ENCODE peak calls at places on chromosome X, in seven cellular contexts. One of them, this sample, is unnamed.
A peak's percentile ranks its signal among the peaks of the same experiment; 100 is the strongest.

GRCh38 chrX:56232221-56233082 is at the start of gene KLF8:
- DNase-seq in pancreas: peak; percentile 66
- DNase-seq in GM20000: peak; percentile 69
- DNase-seq in fibroblast of mammary gland: peak; percentile 15
- DNase-seq in HFFc6: no peak
- DNase-seq in AG09319: no peak
- DNase-seq in IMR-90: no peak
- DNase-seq in this sample: peak; percentile 13

GRCh38 chrX:86910602-86911311 is 606.8 kb upstream of the KLHL4 start:
- DNase-seq in pancreas: no peak
- DNase-seq in GM20000: no peak
- DNase-seq in fibroblast of mammary gland: no peak
- DNase-seq in HFFc6: no peak
- DNase-seq in AG09319: no peak
- DNase-seq in IMR-90: no peak
- DNase-seq in this sample: no peak

GRCh38 chrX:126770179-126770578 is 49.4 kb upstream of the PRR32 start:
- DNase-seq in pancreas: no peak
- DNase-seq in GM20000: peak; percentile 4
- DNase-seq in fibroblast of mammary gland: peak; percentile 2
- DNase-seq in HFFc6: no peak
- DNase-seq in AG09319: no peak
- DNase-seq in IMR-90: no peak
- DNase-seq in this sample: peak; percentile 17

GRCh38 chrX:41917517-41917916 is 5.8 kb downstream of the CASK start:
- DNase-seq in pancreas: no peak
- DNase-seq in GM20000: no peak
- DNase-seq in fibroblast of mammary gland: no peak
- DNase-seq in HFFc6: no peak
- DNase-seq in AG09319: no peak
- DNase-seq in IMR-90: no peak
- DNase-seq in this sample: no peak

GRCh38 chrX:9622128-9622527 is 143.5 kb downstream of the GPR143 start:
- DNase-seq in pancreas: no peak
- DNase-seq in GM20000: no peak
- DNase-seq in fibroblast of mammary gland: no peak
- DNase-seq in HFFc6: no peak
- DNase-seq in AG09319: no peak
- DNase-seq in IMR-90: no peak
- DNase-seq in this sample: no peak

GRCh38 chrX:115960440-115961084 is 210.0 kb upstream of the AGTR2 start:
- DNase-seq in pancreas: no peak
- DNase-seq in GM20000: no peak
- DNase-seq in fibroblast of mammary gland: no peak
- DNase-seq in HFFc6: no peak
- DNase-seq in AG09319: no peak
- DNase-seq in IMR-90: no peak
- DNase-seq in this sample: no peak

GRCh38 chrX:8748855-8749254 is 16.9 kb upstream of the ANOS1 start:
- DNase-seq in pancreas: no peak
- DNase-seq in GM20000: peak; percentile 24
- DNase-seq in fibroblast of mammary gland: peak; percentile 56
- DNase-seq in HFFc6: no peak
- DNase-seq in AG09319: no peak
- DNase-seq in IMR-90: peak; percentile 43
- DNase-seq in this sample: peak; percentile 10

GRCh38 chrX:142483965-142484364 is 278.9 kb upstream of the MAGEC2 start:
- DNase-seq in pancreas: no peak
- DNase-seq in GM20000: no peak
- DNase-seq in fibroblast of mammary gland: no peak
- DNase-seq in HFFc6: no peak
- DNase-seq in AG09319: no peak
- DNase-seq in IMR-90: no peak
- DNase-seq in this sample: no peak

GRCh38 chrX:101206471-101206870 is 13.1 kb upstream of the DRP2 start:
- DNase-seq in pancreas: no peak
- DNase-seq in GM20000: peak; percentile 26
- DNase-seq in fibroblast of mammary gland: peak; percentile 64
- DNase-seq in HFFc6: peak; percentile 20
- DNase-seq in AG09319: no peak
- DNase-seq in IMR-90: peak; percentile 58
- DNase-seq in this sample: no peak

GRCh38 chrX:37476571-37477188 is 94.8 kb upstream of the LANCL3 start:
- DNase-seq in pancreas: no peak
- DNase-seq in GM20000: no peak
- DNase-seq in fibroblast of mammary gland: no peak
- DNase-seq in HFFc6: no peak
- DNase-seq in AG09319: no peak
- DNase-seq in IMR-90: no peak
- DNase-seq in this sample: no peak

GRCh38 chrX:97691901-97692455 is 808.3 kb downstream of the RPA4 start:
- DNase-seq in pancreas: no peak
- DNase-seq in GM20000: no peak
- DNase-seq in fibroblast of mammary gland: no peak
- DNase-seq in HFFc6: no peak
- DNase-seq in AG09319: no peak
- DNase-seq in IMR-90: no peak
- DNase-seq in this sample: no peak

GRCh38 chrX:15869695-15870094 is 15.1 kb upstream of the AP1S2 start:
- DNase-seq in pancreas: no peak
- DNase-seq in GM20000: no peak
- DNase-seq in fibroblast of mammary gland: no peak
- DNase-seq in HFFc6: no peak
- DNase-seq in AG09319: no peak
- DNase-seq in IMR-90: no peak
- DNase-seq in this sample: no peak

GRCh38 chrX:9257718-9258117 is 207.1 kb upstream of the TBL1X start:
- DNase-seq in pancreas: no peak
- DNase-seq in GM20000: no peak
- DNase-seq in fibroblast of mammary gland: no peak
- DNase-seq in HFFc6: no peak
- DNase-seq in AG09319: no peak
- DNase-seq in IMR-90: no peak
- DNase-seq in this sample: no peak

GRCh38 chrX:148498067-148498466 is 2.4 kb upstream of the AFF2 start:
- DNase-seq in pancreas: no peak
- DNase-seq in GM20000: no peak
- DNase-seq in fibroblast of mammary gland: no peak
- DNase-seq in HFFc6: no peak
- DNase-seq in AG09319: no peak
- DNase-seq in IMR-90: no peak
- DNase-seq in this sample: no peak

GRCh38 chrX:14528629-14529287 is 578 bp upstream of the GLRA2 start:
- DNase-seq in pancreas: peak; percentile 71
- DNase-seq in GM20000: peak; percentile 12
- DNase-seq in fibroblast of mammary gland: peak; percentile 57
- DNase-seq in HFFc6: peak; percentile 42
- DNase-seq in AG09319: no peak
- DNase-seq in IMR-90: peak; percentile 5
- DNase-seq in this sample: peak; percentile 77

GRCh38 chrX:53048169-53049126 is at the start of gene GPR173:
- DNase-seq in pancreas: no peak
- DNase-seq in GM20000: no peak
- DNase-seq in fibroblast of mammary gland: peak; percentile 67
- DNase-seq in HFFc6: peak; percentile 26
- DNase-seq in AG09319: peak; percentile 41
- DNase-seq in IMR-90: peak; percentile 66
- DNase-seq in this sample: peak; percentile 15

DNA sequence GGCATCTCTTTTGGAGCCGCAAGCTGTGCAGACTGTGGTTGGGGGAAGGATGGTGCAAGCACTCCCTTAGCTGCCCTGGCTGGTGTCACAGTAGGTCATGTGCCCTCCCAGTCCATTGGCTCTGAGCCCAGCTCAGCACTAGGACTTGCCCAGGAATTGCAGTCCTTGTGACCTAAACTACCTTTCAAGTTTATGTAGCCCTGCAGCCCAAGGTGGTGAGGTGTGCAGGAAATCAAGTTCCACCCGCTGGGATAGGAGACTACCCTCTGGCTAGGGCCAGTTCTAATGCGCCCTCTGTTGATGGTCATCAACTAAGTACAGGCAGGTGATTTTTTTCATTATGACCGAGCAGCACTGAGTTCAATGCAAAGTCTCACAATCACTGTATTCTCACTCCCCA is 335.2 kb downstream of the UBE2NL start:
- DNase-seq in pancreas: peak; percentile 21
- DNase-seq in GM20000: no peak
- DNase-seq in fibroblast of mammary gland: no peak
- DNase-seq in HFFc6: no peak
- DNase-seq in AG09319: no peak
- DNase-seq in IMR-90: no peak
- DNase-seq in this sample: no peak
- TF ChIP-seq CTCF in pancreas: no peak
- TF ChIP-seq CTCF in GM20000: no peak
- TF ChIP-seq CTCF in fibroblast of mammary gland: no peak
- TF ChIP-seq CTCF in HFFc6: no peak
- TF ChIP-seq CTCF in AG09319: peak; percentile 10
- TF ChIP-seq CTCF in IMR-90: no peak
- TF ChIP-seq CTCF in this sample: no peak

GRCh38 chrX:45830343-45830742 is 629.7 kb upstream of the DIPK2B start:
- DNase-seq in pancreas: no peak
- DNase-seq in GM20000: no peak
- DNase-seq in fibroblast of mammary gland: no peak
- DNase-seq in HFFc6: no peak
- DNase-seq in AG09319: no peak
- DNase-seq in IMR-90: no peak
- DNase-seq in this sample: no peak
- TF ChIP-seq CTCF in pancreas: no peak
- TF ChIP-seq CTCF in GM20000: no peak
- TF ChIP-seq CTCF in fibroblast of mammary gland: no peak
- TF ChIP-seq CTCF in HFFc6: no peak
- TF ChIP-seq CTCF in AG09319: no peak
- TF ChIP-seq CTCF in IMR-90: no peak
- TF ChIP-seq CTCF in this sample: no peak

DNA sequence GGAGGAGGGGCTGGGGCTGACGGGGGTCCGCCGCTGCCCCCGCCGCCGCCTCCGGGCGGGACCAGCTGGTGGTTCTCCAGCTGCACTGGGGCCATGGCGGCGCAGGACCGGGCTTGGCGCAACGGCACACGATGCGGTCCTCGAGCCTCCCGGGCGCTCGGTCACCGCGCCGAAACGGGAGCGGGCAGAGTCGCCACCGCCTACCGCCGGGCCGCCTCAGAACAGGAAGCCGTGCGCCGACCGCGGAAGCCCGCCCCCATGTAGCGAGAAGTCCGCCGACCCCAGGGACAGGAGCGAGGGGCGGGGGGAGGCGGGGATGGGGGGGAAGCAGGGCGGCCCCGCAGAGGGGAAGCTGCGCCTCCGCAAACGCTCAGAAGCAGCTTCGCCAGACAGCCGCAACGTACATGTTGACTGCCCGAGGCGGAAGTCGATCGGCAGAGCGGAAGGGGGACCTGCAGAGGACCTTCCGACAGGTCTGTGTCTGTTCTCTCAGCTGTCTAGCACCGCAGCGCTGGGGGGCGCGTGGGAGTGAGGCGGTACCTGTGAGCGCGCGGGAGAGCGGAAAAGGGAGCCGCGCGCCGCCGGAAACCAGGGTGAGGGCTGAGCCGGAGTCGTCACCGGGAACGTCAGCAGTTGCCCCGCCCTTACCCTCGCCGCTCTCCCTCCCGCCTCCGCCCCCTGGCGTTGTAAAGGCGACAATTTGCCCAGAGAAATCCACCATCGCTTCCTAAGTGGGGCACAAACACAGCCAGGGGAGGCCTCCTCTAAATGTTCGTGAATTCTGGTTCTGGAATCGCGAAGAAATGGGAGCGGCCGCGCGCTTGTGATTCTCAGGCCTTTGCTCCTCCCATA is at the start of gene MED14:
- DNase-seq in pancreas: peak; percentile 92
- DNase-seq in GM20000: peak; percentile 79
- DNase-seq in fibroblast of mammary gland: peak; percentile 78
- DNase-seq in HFFc6: peak; percentile 70
- DNase-seq in AG09319: peak; percentile 62
- DNase-seq in IMR-90: peak; percentile 83
- DNase-seq in this sample: peak; percentile 77
- TF ChIP-seq CTCF in pancreas: no peak
- TF ChIP-seq CTCF in GM20000: no peak
- TF ChIP-seq CTCF in fibroblast of mammary gland: peak; percentile 51
- TF ChIP-seq CTCF in HFFc6: peak; percentile 71
- TF ChIP-seq CTCF in AG09319: peak; percentile 57
- TF ChIP-seq CTCF in IMR-90: peak; percentile 48
- TF ChIP-seq CTCF in this sample: peak; percentile 57

GRCh38 chrX:153782324-153782723 is 1.5 kb downstream of the SRPK3 start:
- DNase-seq in pancreas: no peak
- DNase-seq in GM20000: no peak
- DNase-seq in fibroblast of mammary gland: no peak
- DNase-seq in HFFc6: no peak
- DNase-seq in AG09319: no peak
- DNase-seq in IMR-90: no peak
- DNase-seq in this sample: no peak
- TF ChIP-seq CTCF in pancreas: no peak
- TF ChIP-seq CTCF in GM20000: no peak
- TF ChIP-seq CTCF in fibroblast of mammary gland: no peak
- TF ChIP-seq CTCF in HFFc6: no peak
- TF ChIP-seq CTCF in AG09319: no peak
- TF ChIP-seq CTCF in IMR-90: no peak
- TF ChIP-seq CTCF in this sample: no peak

GRCh38 chrX:131854586-131854985 is 168.5 kb upstream of the STK26 start:
- DNase-seq in pancreas: no peak
- DNase-seq in GM20000: no peak
- DNase-seq in fibroblast of mammary gland: peak; percentile 5
- DNase-seq in HFFc6: no peak
- DNase-seq in AG09319: no peak
- DNase-seq in IMR-90: no peak
- DNase-seq in this sample: no peak
- TF ChIP-seq CTCF in pancreas: no peak
- TF ChIP-seq CTCF in GM20000: no peak
- TF ChIP-seq CTCF in fibroblast of mammary gland: no peak
- TF ChIP-seq CTCF in HFFc6: peak; percentile 23
- TF ChIP-seq CTCF in AG09319: no peak
- TF ChIP-seq CTCF in IMR-90: peak; percentile 6
- TF ChIP-seq CTCF in this sample: no peak

GRCh38 chrX:30659421-30659820 is 6.2 kb downstream of the GK start:
- DNase-seq in pancreas: no peak
- DNase-seq in GM20000: peak; percentile 5
- DNase-seq in fibroblast of mammary gland: peak; percentile 94
- DNase-seq in HFFc6: peak; percentile 84
- DNase-seq in AG09319: no peak
- DNase-seq in IMR-90: peak; percentile 95
- DNase-seq in this sample: no peak
- TF ChIP-seq CTCF in pancreas: no peak
- TF ChIP-seq CTCF in GM20000: no peak
- TF ChIP-seq CTCF in fibroblast of mammary gland: no peak
- TF ChIP-seq CTCF in HFFc6: no peak
- TF ChIP-seq CTCF in AG09319: no peak
- TF ChIP-seq CTCF in IMR-90: no peak
- TF ChIP-seq CTCF in this sample: no peak

GRCh38 chrX:139936259-139936658 is 3.4 kb upstream of the ATP11C start:
- DNase-seq in pancreas: no peak
- DNase-seq in GM20000: no peak
- DNase-seq in fibroblast of mammary gland: no peak
- DNase-seq in HFFc6: no peak
- DNase-seq in AG09319: no peak
- DNase-seq in IMR-90: no peak
- DNase-seq in this sample: no peak
- TF ChIP-seq CTCF in pancreas: no peak
- TF ChIP-seq CTCF in GM20000: no peak
- TF ChIP-seq CTCF in fibroblast of mammary gland: no peak
- TF ChIP-seq CTCF in HFFc6: peak; percentile 28
- TF ChIP-seq CTCF in AG09319: no peak
- TF ChIP-seq CTCF in IMR-90: no peak
- TF ChIP-seq CTCF in this sample: no peak

This sample was measured in endothelial cell.